ENCODE peak calls at places on chromosomes 1 and 21, in nine cellular contexts. O, U, C, X, I, Q, W, B and F are unnamed samples.
A peak's percentile ranks its signal among the peaks of the same experiment; 100 is the strongest.

GRCh38 chr1:226444901-226445300 is 37.0 kb upstream of the PARP1 start:
- DNase-seq in O (no peak), U (no peak), C (no peak), X (no peak), I (no peak), Q (no peak), W (no peak), B (no peak), F (no peak)

GRCh38 chr1:26950602-26951001 is 9.7 kb downstream of the KDF1 start:
- DNase-seq in O (no peak), U (no peak), C (no peak), X (no peak), I (no peak), Q (no peak), W (no peak), B (no peak), F (no peak)

GRCh38 chr21:13854638-13855037 is 245.1 kb downstream of the POTED start:
- DNase-seq in O (no peak), U (no peak), C (no peak), X (no peak), I (no peak), Q (no peak), W (no peak), B (no peak), F (no peak)

GRCh38 chr1:44660176-44660575 is 14.1 kb downstream of the TMEM53 start:
- DNase-seq in O (peak; percentile 26), U (no peak), C (no peak), X (no peak), I (peak; percentile 16), Q (no peak), W (peak; percentile 56), B (peak; percentile 62), F (no peak)

GRCh38 chr1:25926731-25927496 is 20.7 kb upstream of the STMN1 start:
- DNase-seq in O (no peak), U (no peak), C (no peak), X (no peak), I (no peak), Q (no peak), W (no peak), B (no peak), F (no peak)

GRCh38 chr21:43842742-43843141 is 22.3 kb upstream of the AGPAT3 start:
- DNase-seq in O (no peak), U (no peak), C (no peak), X (no peak), I (no peak), Q (no peak), W (no peak), B (no peak), F (no peak)

GRCh38 chr1:58818075-58818474 is 34.2 kb upstream of the JUN start:
- DNase-seq in O (peak; percentile 92), U (peak; percentile 72), C (peak; percentile 95), X (no peak), I (peak; percentile 88), Q (peak; percentile 94), W (peak; percentile 86), B (no peak), F (peak; percentile 97)

GRCh38 chr1:38038836-38039235 is 7.8 kb downstream of the POU3F1 start:
- DNase-seq in O (no peak), U (no peak), C (peak; percentile 79), X (no peak), I (peak; percentile 43), Q (peak; percentile 62), W (no peak), B (no peak), F (no peak)

GRCh38 chr1:107851418-107851817 is 113.6 kb downstream of the VAV3 start:
- DNase-seq in O (no peak), U (no peak), C (no peak), X (no peak), I (no peak), Q (no peak), W (no peak), B (no peak), F (no peak)

GRCh38 chr1:80218112-80218511 is 1211.6 kb upstream of the ADGRL4 start:
- DNase-seq in O (peak; percentile 81), U (no peak), C (peak; percentile 82), X (no peak), I (peak; percentile 68), Q (peak; percentile 77), W (peak; percentile 71), B (no peak), F (peak; percentile 84)

GRCh38 chr1:3113741-3114056 is 44.7 kb downstream of the PRDM16 start:
- DNase-seq in O (no peak), U (no peak), C (no peak), X (no peak), I (no peak), Q (no peak), W (no peak), B (no peak), F (no peak)

GRCh38 chr1:155006601-155007101 is 4.0 kb downstream of the ZBTB7B start:
- DNase-seq in O (peak; percentile 40), U (no peak), C (no peak), X (no peak), I (no peak), Q (no peak), W (peak; percentile 51), B (no peak), F (no peak)

GRCh38 chr21:41090981-41091380 is 77.0 kb upstream of the BACE2 start:
- DNase-seq in O (no peak), U (no peak), C (no peak), X (no peak), I (no peak), Q (no peak), W (no peak), B (peak; percentile 38), F (no peak)

GRCh38 chr1:63403386-63403785 is 36.0 kb downstream of the ALG6 start:
- DNase-seq in O (no peak), U (no peak), C (no peak), X (no peak), I (no peak), Q (peak; percentile 72), W (no peak), B (no peak), F (no peak)

GRCh38 chr21:44844256-44844655 is 26.4 kb upstream of the SUMO3 start:
- DNase-seq in O (no peak), U (no peak), C (no peak), X (no peak), I (no peak), Q (no peak), W (no peak), B (no peak), F (no peak)

GRCh38 chr1:199279872-199280649 is 641.2 kb downstream of the PTPRC start:
- DNase-seq in O (peak; percentile 27), U (no peak), C (peak; percentile 32), X (no peak), I (no peak), Q (no peak), W (no peak), B (no peak), F (peak; percentile 42)

GRCh38 chr1:226820935-226821718 is 49.3 kb upstream of the PSEN2 start:
- DNase-seq in O (peak; percentile 98), U (peak; percentile 79), C (peak; percentile 95), X (peak; percentile 69), I (peak; percentile 97), Q (peak; percentile 97), W (peak; percentile 94), B (peak; percentile 56), F (peak; percentile 99)

GRCh38 chr1:24754229-24754628 is 9.0 kb downstream of the CLIC4 start:
- DNase-seq in O (peak; percentile 76), U (no peak), C (no peak), X (no peak), I (no peak), Q (no peak), W (peak; percentile 58), B (no peak), F (no peak)

GRCh38 chr1:241834733-241835377 is 13.1 kb upstream of the EXO1 start:
- DNase-seq in O (peak; percentile 62), U (no peak), C (peak; percentile 61), X (no peak), I (peak; percentile 69), Q (peak; percentile 76), W (peak; percentile 66), B (no peak), F (no peak)

DNA sequence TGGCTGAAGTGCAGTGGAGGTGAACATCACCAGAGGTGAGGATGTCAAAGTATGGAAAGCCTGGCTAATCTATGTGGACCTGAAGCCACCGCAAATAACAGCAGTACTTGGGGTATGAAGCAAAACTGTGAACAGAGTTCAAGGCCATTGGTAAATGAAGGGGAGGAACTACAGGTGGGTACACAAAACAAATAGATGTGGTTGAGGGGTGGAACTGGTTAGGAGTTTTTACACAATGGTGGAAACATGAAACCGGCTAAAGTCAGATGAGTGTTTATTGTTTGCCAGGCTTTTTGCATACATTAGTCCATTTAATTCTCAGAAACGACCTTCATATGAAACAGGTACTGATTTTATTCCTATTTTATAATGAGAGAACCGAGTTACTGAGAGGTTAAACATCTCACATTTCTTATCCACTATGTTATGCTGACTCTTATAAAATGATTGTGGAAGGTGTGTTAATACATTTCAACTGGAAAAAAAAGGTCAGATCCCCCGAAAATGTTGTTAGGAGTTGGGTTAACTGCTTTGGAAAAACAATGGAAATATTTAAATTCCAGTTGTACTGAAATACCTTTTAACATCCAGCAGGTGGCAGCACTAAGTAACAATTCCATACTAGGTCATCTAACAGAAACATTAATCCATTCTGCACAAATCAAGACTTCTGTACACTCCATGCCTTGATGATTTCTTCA is 44.3 kb upstream of the GTF2B start:
- DNase-seq in O (peak; percentile 64), U (no peak), C (peak; percentile 46), X (no peak), I (peak; percentile 40), Q (peak; percentile 51), W (peak; percentile 64), B (no peak), F (peak; percentile 67)
- TF ChIP-seq CTCF in O (peak; percentile 59), U (peak; percentile 33), C (peak; percentile 54), X (peak; percentile 38), I (peak; percentile 58), Q (peak; percentile 79), W (peak; percentile 41), B (peak; percentile 74), F (peak; percentile 36)

GRCh38 chr1:244118087-244118761 is 67.1 kb downstream of the ZBTB18 start:
- DNase-seq in O (no peak), U (no peak), C (no peak), X (no peak), I (no peak), Q (no peak), W (no peak), B (no peak), F (no peak)
- H3K4me3 ChIP-seq in O (no peak overlapping the region), U (no peak overlapping the region), C (no peak overlapping the region), X (no peak overlapping the region), I (no peak overlapping the region), Q (no peak overlapping the region), W (no peak overlapping the region), B (no peak overlapping the region), F (no peak overlapping the region)

GRCh38 chr21:32364801-32365200 is 28.0 kb downstream of the URB1 start:
- DNase-seq in O (no peak), U (no peak), C (no peak), X (no peak), I (peak; percentile 25), Q (no peak), W (no peak), B (no peak), F (no peak)
- TF ChIP-seq CTCF in O (no peak), U (no peak), C (no peak), X (no peak), I (no peak), Q (no peak), W (no peak), B (no peak), F (no peak)

DNA sequence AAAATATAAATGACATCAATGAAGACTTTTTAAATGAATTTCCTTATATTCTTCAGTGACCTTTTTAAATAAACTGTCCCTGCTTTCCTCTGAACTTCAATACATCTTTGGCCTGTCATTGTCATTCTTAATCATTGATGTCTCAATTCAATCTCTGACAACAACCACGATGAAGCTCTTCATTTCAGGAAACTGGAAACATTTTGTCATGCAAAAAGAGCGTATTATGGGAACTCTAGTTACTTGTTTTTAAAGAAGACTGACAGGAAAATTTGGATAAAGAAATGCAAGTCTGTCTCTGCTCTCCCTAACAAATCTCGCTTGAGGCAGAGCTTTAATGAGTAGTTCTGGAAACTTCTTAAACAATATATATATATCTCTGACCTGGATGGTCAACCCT is 535.8 kb upstream of the ADGRL2 start:
- DNase-seq in O (no peak), U (no peak), C (no peak), X (no peak), I (no peak), Q (no peak), W (no peak), B (no peak), F (no peak)
- H3K4me3 ChIP-seq in O (no peak overlapping the region), U (no peak overlapping the region), C (no peak overlapping the region), X (no peak overlapping the region), I (no peak overlapping the region), Q (no peak overlapping the region), W (no peak overlapping the region), B (no peak overlapping the region), F (no peak overlapping the region)